ENCODE peak calls at places on chromosomes 16 and 17, in seven cellular contexts. J is H9, G is mesendoderm, B is IMR-90, F is mesenchymal stem cell, L is H1, W is trophoblast cell. Z is an unnamed sample.

GRCh38 chr17:50712641-50713296 is 5.1 kb upstream of the ANKRD40 start:
- DNase-seq in J (no peak), G (no peak), B (no peak), F (no peak), L (no peak), W (no peak), Z (no peak)

GRCh38 chr17:45841883-45842525 is 2.7 kb upstream of the SPPL2C start:
- DNase-seq in J (no peak), G (no peak), B (no peak), F (no peak), L (no peak), W (no peak), Z (no peak)

GRCh38 chr17:2892305-2892971 is 96.2 kb downstream of the RAP1GAP2 start:
- DNase-seq in J (peak), G (peak), B (peak), F (peak), L (no peak), W (peak), Z (no peak)

GRCh38 chr17:78724544-78724943 is 57.5 kb downstream of the CYTH1 start:
- DNase-seq in J (no peak), G (peak), B (no peak), F (no peak), L (no peak), W (no peak), Z (no peak)

GRCh38 chr17:78130439-78131101 is at the start of gene TMC8:
- DNase-seq in J (peak), G (peak), B (no peak), F (no peak), L (no peak), W (no peak), Z (no peak)

GRCh38 chr17:36197389-36197708 is 791 bp upstream of the CCL3L1 start:
- DNase-seq in J (no peak), G (no peak), B (no peak), F (peak), L (peak), W (no peak), Z (no peak)

GRCh38 chr17:13311301-13311700 is 290.4 kb downstream of the HS3ST3A1 start:
- DNase-seq in J (no peak), G (no peak), B (peak), F (peak), L (no peak), W (peak), Z (no peak)

GRCh38 chr16:25192096-25192495 is 24.7 kb upstream of the AQP8 start:
- DNase-seq in J (no peak), G (peak), B (peak), F (no peak), L (no peak), W (peak), Z (no peak)

GRCh38 chr17:68101992-68102758 is 66.6 kb downstream of the KPNA2 start:
- DNase-seq in J (no peak), G (no peak), B (no peak), F (peak), L (no peak), W (no peak), Z (no peak)

GRCh38 chr16:82341146-82341669 is 171.2 kb upstream of the MPHOSPH6 start:
- DNase-seq in J (no peak), G (no peak), B (no peak), F (no peak), L (no peak), W (no peak), Z (no peak)

GRCh38 chr16:2692251-2692947 is 10.1 kb downstream of the KCTD5 start:
- DNase-seq in J (no peak), G (no peak), B (peak), F (no peak), L (no peak), W (no peak), Z (no peak)

GRCh38 chr17:45050680-45051059 is 762 bp downstream of the DCAKD start:
- DNase-seq in J (no peak), G (no peak), B (peak), F (peak), L (no peak), W (no peak), Z (no peak)

GRCh38 chr17:3838206-3838605 is 7.8 kb downstream of the NCBP3 start:
- DNase-seq in J (no peak), G (no peak), B (no peak), F (no peak), L (no peak), W (peak), Z (no peak)

GRCh38 chr17:1077536-1078061 is 80.7 kb downstream of the TIMM22 start:
- DNase-seq in J (peak), G (no peak), B (no peak), F (no peak), L (no peak), W (no peak), Z (no peak)

GRCh38 chr16:25040543-25040942 is 25.4 kb upstream of the ARHGAP17 start:
- DNase-seq in J (no peak), G (no peak), B (no peak), F (no peak), L (no peak), W (peak), Z (no peak)

DNA sequence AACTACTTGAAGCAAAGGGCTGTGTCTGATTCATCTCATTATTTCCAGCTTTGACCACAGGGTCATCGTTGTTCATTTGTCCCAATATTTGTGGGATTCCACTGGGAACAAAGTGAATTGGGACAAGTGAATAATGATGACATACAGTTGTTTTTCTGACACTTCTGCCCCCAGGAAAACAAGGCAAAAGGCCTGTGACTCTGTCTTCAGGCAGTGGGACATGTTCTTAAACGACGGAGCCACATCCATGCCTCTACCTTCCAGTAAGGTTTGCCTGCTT is 193.8 kb downstream of the FOXL1 start:
- DNase-seq in J (no peak), G (no peak), B (peak), F (peak), L (no peak), W (no peak), Z (no peak)
- H2BK5ac ChIP-seq in J (no peak), G (no peak), B (peak), F (no peak), L (no peak), W (no peak), Z (no peak)

GRCh38 chr16:73414636-73415035 is 366.7 kb upstream of the ZFHX3 start:
- DNase-seq in J (no peak), G (no peak), B (no peak), F (no peak), L (no peak), W (no peak), Z (no peak)
- H2AK5ac ChIP-seq in J (no peak), G (no peak), B (no peak), F (no peak), L (no peak), W (no peak), Z (no peak)

DNA sequence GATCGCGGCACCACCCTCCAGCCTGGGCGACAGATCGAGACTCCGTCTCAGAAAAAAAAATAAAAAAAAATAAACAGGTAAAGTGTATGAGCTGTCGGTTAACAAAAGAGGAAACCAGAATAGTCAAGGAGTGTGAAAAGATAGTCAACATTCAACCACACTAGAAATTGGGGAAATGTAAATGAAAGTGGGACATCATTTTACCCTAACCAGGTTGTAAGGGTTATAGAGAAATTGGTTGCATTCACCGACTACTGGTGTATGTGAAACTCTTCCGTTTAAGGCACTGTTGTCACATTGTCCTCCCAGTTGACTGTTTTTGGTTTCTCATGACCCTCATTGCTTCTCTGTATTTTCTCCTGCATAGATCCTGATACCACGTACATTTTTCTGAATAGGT is 62.8 kb downstream of the RABEP1 start:
- DNase-seq in J (no peak), G (no peak), B (no peak), F (no peak), L (no peak), W (no peak), Z (no peak)
- H2BK5ac ChIP-seq in J (no peak), G (no peak), B (no peak), F (no peak), L (no peak), W (no peak), Z (no peak)

DNA sequence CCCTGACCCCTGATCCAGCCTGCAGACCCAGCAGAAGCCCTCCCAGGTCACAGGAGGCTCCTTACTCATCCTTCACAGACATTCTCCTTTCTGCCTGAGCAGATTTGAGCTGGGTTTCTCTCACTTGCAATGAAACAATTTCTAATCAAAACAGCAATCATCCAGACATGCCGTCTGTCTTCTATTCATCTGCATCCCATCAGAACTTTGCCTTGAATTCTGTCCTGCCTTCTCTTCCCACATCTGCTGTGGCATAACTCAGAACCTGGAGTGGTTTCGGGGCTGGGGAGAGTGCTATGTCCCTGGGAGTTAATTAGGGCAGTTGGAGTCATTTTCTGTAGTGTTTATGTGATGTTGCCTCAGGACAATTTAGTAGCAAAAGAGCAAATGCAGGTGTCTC is 278.6 kb downstream of the CBLN1 start:
- DNase-seq in J (no peak), G (no peak), B (no peak), F (no peak), L (no peak), W (no peak), Z (no peak)
- H2AK5ac ChIP-seq in J (no peak), G (no peak), B (no peak), F (no peak), L (no peak), W (no peak), Z (no peak)

GRCh38 chr17:82346342-82347300 is 12.4 kb upstream of the TEX19 start:
- DNase-seq in J (no peak), G (no peak), B (no peak), F (no peak), L (no peak), W (no peak), Z (no peak)
- H2BK5ac ChIP-seq in J (no peak), G (no peak), B (no peak), F (no peak), L (no peak), W (no peak), Z (no peak)

GRCh38 chr16:77500286-77500598 is 65.4 kb upstream of the ADAMTS18 start:
- DNase-seq in J (peak), G (no peak), B (no peak), F (no peak), L (no peak), W (no peak), Z (no peak)
- H2AK5ac ChIP-seq in J (no peak), G (no peak), B (no peak), F (no peak), L (peak), W (no peak), Z (no peak)